ENCODE peak calls at places on chromosomes 12 and 14, in five cellular contexts. One of them, this sample, is unnamed.

GRCh38 chr12:48776956-48777355 is 11.9 kb downstream of the ADCY6 start:
- DNase-seq in GM13976: no peak
- DNase-seq in AG04450: no peak
- DNase-seq in epithelial cell of esophagus: no peak
- DNase-seq in astrocyte of the cerebellum: no peak
- DNase-seq in this sample: no peak

GRCh38 chr12:56517854-56518253 is 3.8 kb upstream of the RBMS2 start:
- DNase-seq in epithelial cell of esophagus: peak; percentile 82
- DNase-seq in AG04450: no peak
- DNase-seq in astrocyte of the cerebellum: no peak
- DNase-seq in GM13976: no peak
- DNase-seq in this sample: no peak

GRCh38 chr12:104137175-104137901 is 672 bp downstream of the NFYB start:
- DNase-seq in GM13976: peak; percentile 40
- DNase-seq in AG04450: peak; percentile 30
- DNase-seq in astrocyte of the cerebellum: peak; percentile 32
- DNase-seq in epithelial cell of esophagus: peak; percentile 49
- DNase-seq in this sample: peak; percentile 20

GRCh38 chr12:22700126-22700525 is 75.2 kb downstream of the ETNK1 start:
- DNase-seq in GM13976: no peak
- DNase-seq in astrocyte of the cerebellum: no peak
- DNase-seq in AG04450: no peak
- DNase-seq in epithelial cell of esophagus: no peak
- DNase-seq in this sample: no peak

GRCh38 chr12:5865397-5865796 is 79.7 kb downstream of the ANO2 start:
- DNase-seq in epithelial cell of esophagus: no peak
- DNase-seq in astrocyte of the cerebellum: no peak
- DNase-seq in GM13976: no peak
- DNase-seq in AG04450: no peak
- DNase-seq in this sample: no peak

GRCh38 chr12:56338643-56339422 is at the start of gene IL23A:
- DNase-seq in astrocyte of the cerebellum: peak; percentile 18
- DNase-seq in AG04450: no peak
- DNase-seq in epithelial cell of esophagus: peak; percentile 93
- DNase-seq in GM13976: peak; percentile 75
- DNase-seq in this sample: no peak

GRCh38 chr14:67199016-67199415 is 9.8 kb downstream of the GARIN2 start:
- DNase-seq in AG04450: no peak
- DNase-seq in GM13976: no peak
- DNase-seq in astrocyte of the cerebellum: no peak
- DNase-seq in epithelial cell of esophagus: no peak
- DNase-seq in this sample: no peak

GRCh38 chr12:1993341-1993740 is 10.9 kb downstream of the DCP1B start:
- DNase-seq in GM13976: no peak
- DNase-seq in AG04450: peak; percentile 88
- DNase-seq in epithelial cell of esophagus: peak; percentile 96
- DNase-seq in astrocyte of the cerebellum: peak; percentile 41
- DNase-seq in this sample: peak; percentile 81

GRCh38 chr12:77253321-77253720 is 188.0 kb upstream of the E2F7 start:
- DNase-seq in astrocyte of the cerebellum: no peak
- DNase-seq in GM13976: no peak
- DNase-seq in AG04450: no peak
- DNase-seq in epithelial cell of esophagus: no peak
- DNase-seq in this sample: no peak

GRCh38 chr14:64726585-64726890 is 22.3 kb downstream of the PLEKHG3 start:
- DNase-seq in epithelial cell of esophagus: peak; percentile 96
- DNase-seq in AG04450: no peak
- DNase-seq in astrocyte of the cerebellum: no peak
- DNase-seq in GM13976: no peak
- DNase-seq in this sample: no peak

GRCh38 chr12:66103011-66103913 is 27.3 kb downstream of the LLPH start:
- DNase-seq in astrocyte of the cerebellum: no peak
- DNase-seq in AG04450: no peak
- DNase-seq in epithelial cell of esophagus: peak; percentile 20
- DNase-seq in GM13976: no peak
- DNase-seq in this sample: no peak

GRCh38 chr12:80352476-80352875 is 91.6 kb upstream of the PTPRQ start:
- DNase-seq in astrocyte of the cerebellum: no peak
- DNase-seq in AG04450: no peak
- DNase-seq in GM13976: no peak
- DNase-seq in epithelial cell of esophagus: peak; percentile 45
- DNase-seq in this sample: no peak

GRCh38 chr12:131011165-131012079 is 57.7 kb downstream of the ADGRD1 start:
- DNase-seq in AG04450: no peak
- DNase-seq in GM13976: no peak
- DNase-seq in epithelial cell of esophagus: no peak
- DNase-seq in astrocyte of the cerebellum: no peak
- DNase-seq in this sample: peak; percentile 44

GRCh38 chr14:69610859-69611263 is 535 bp upstream of the SUSD6 start:
- DNase-seq in AG04450: no peak
- DNase-seq in GM13976: no peak
- DNase-seq in epithelial cell of esophagus: no peak
- DNase-seq in astrocyte of the cerebellum: no peak
- DNase-seq in this sample: no peak

GRCh38 chr14:100548939-100549338 is 38.3 kb downstream of the BEGAIN start:
- DNase-seq in AG04450: no peak
- DNase-seq in GM13976: no peak
- DNase-seq in epithelial cell of esophagus: no peak
- DNase-seq in astrocyte of the cerebellum: no peak
- DNase-seq in this sample: no peak

GRCh38 chr12:122730215-122731014 is at the start of gene HCAR1:
- DNase-seq in AG04450: no peak
- DNase-seq in GM13976: no peak
- DNase-seq in epithelial cell of esophagus: no peak
- DNase-seq in astrocyte of the cerebellum: no peak
- DNase-seq in this sample: no peak

GRCh38 chr12:132872975-132873421 is 14.4 kb downstream of the CHFR start:
- DNase-seq in epithelial cell of esophagus: no peak
- DNase-seq in astrocyte of the cerebellum: no peak
- DNase-seq in AG04450: no peak
- DNase-seq in GM13976: no peak
- DNase-seq in this sample: no peak

GRCh38 chr12:4809013-4809448 is 88.8 kb downstream of the GALNT8 start:
- DNase-seq in GM13976: peak; percentile 61
- DNase-seq in epithelial cell of esophagus: no peak
- DNase-seq in AG04450: no peak
- DNase-seq in astrocyte of the cerebellum: peak; percentile 5
- DNase-seq in this sample: no peak

GRCh38 chr14:54908230-54908629 is 5.6 kb upstream of the GCH1 start:
- DNase-seq in astrocyte of the cerebellum: no peak
- DNase-seq in AG04450: no peak
- DNase-seq in epithelial cell of esophagus: no peak
- DNase-seq in GM13976: no peak
- DNase-seq in this sample: no peak

GRCh38 chr12:60415361-60415760 is 819.5 kb downstream of the SLC16A7 start:
- DNase-seq in astrocyte of the cerebellum: no peak
- DNase-seq in AG04450: no peak
- DNase-seq in epithelial cell of esophagus: no peak
- DNase-seq in GM13976: no peak
- DNase-seq in this sample: no peak

GRCh38 chr14:100604126-100604501 is 16.9 kb upstream of the BEGAIN start:
- DNase-seq in AG04450: no peak
- DNase-seq in astrocyte of the cerebellum: no peak
- DNase-seq in GM13976: peak; percentile 27
- DNase-seq in epithelial cell of esophagus: no peak
- DNase-seq in this sample: no peak

GRCh38 chr14:24840204-24840893 is 206.4 kb upstream of the GZMB start:
- DNase-seq in epithelial cell of esophagus: no peak
- DNase-seq in GM13976: no peak
- DNase-seq in AG04450: no peak
- DNase-seq in astrocyte of the cerebellum: no peak
- DNase-seq in this sample: no peak

GRCh38 chr12:114026805-114027204 is 60.7 kb upstream of the RBM19 start:
- DNase-seq in epithelial cell of esophagus: no peak
- DNase-seq in AG04450: no peak
- DNase-seq in astrocyte of the cerebellum: no peak
- DNase-seq in GM13976: no peak
- DNase-seq in this sample: no peak

GRCh38 chr12:49131051-49131972 is at the start of gene TUBA1B:
- DNase-seq in GM13976: peak; percentile 97
- DNase-seq in astrocyte of the cerebellum: peak; percentile 53
- DNase-seq in AG04450: peak; percentile 63
- DNase-seq in epithelial cell of esophagus: peak; percentile 89
- DNase-seq in this sample: peak; percentile 75

GRCh38 chr12:84937383-84937782 is 24.8 kb upstream of the SLC6A15 start:
- DNase-seq in AG04450: no peak
- DNase-seq in GM13976: no peak
- DNase-seq in astrocyte of the cerebellum: no peak
- DNase-seq in epithelial cell of esophagus: no peak
- DNase-seq in this sample: no peak

GRCh38 chr12:44526655-44527199 is 349.4 kb downstream of the NELL2 start:
- DNase-seq in AG04450: no peak
- DNase-seq in GM13976: no peak
- DNase-seq in epithelial cell of esophagus: no peak
- DNase-seq in astrocyte of the cerebellum: no peak
- DNase-seq in this sample: no peak

DNA sequence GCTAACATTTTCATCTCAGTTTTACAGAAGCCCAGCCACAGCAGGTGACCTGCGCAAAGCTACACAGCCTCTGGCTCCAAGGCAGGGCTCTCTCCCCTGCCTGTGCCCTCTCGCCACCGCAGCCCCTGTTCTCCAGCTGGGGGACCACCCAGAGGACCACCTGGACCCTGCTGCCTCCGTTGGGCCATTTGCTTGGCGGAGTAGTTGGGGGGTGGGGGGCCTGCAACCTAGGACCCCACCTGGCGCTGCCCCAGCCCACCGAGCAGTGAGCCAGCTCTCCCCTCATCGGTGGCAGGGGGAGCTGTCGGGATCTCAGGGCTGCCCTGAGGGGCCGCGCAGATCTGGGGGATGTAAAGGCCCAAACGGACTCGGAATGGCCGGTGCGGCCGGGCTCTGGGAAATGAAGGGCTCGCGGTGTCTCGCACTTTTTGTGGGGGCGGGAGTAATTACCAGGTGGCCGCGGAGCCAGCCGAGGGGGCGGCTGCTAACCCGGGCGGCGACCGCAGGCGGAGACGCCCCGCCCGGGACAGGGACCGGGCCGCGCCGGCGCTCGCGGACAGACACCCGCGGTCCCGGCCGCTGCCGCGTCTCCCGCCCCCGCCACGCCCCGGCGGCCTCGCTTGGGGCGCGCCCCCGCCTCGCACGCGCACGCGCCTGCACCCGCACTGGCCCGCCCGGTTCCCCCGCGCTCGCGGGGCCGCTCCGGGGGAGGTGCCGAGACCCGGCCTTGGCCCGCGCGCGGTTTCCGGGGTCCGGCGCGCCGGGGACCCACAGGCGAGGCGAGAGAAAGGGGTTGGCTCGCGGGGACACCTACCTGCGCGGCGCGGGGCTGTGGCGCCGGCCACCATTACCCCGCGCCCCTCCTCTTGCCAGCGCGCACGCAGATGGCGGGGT is 8.6 kb upstream of the GPR68 start:
- DNase-seq in AG04450: no peak
- DNase-seq in epithelial cell of esophagus: no peak
- DNase-seq in astrocyte of the cerebellum: no peak
- DNase-seq in GM13976: peak; percentile 80
- DNase-seq in this sample: no peak
- TF ChIP-seq CTCF in AG04450: peak; percentile 26
- TF ChIP-seq CTCF in epithelial cell of esophagus: no peak
- TF ChIP-seq CTCF in astrocyte of the cerebellum: peak; percentile 27
- TF ChIP-seq CTCF in GM13976: no peak
- TF ChIP-seq CTCF in this sample: no peak

DNA sequence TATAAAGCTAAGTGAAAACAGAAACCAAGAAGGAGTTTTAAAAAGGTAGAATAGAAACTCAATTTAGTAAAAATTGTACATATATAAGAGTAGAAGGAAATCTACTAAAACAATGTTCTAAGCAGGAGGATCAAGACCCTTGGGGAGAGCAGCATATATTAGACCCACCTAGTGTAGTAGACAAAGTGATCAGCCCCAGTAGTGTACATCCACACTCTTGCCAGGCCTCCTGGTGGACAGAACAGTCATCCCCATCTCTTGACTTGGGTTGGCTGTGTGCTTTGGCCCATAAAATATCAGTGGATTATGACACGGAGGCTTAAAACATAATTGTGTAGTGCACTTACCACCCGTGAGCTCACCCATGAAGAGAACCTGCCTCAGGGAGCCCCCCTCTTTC is 10.9 kb upstream of the OTUB2 start:
- DNase-seq in AG04450: no peak
- DNase-seq in epithelial cell of esophagus: no peak
- DNase-seq in GM13976: no peak
- DNase-seq in astrocyte of the cerebellum: no peak
- DNase-seq in this sample: no peak
- TF ChIP-seq CTCF in AG04450: peak; percentile 29
- TF ChIP-seq CTCF in epithelial cell of esophagus: no peak
- TF ChIP-seq CTCF in GM13976: no peak
- TF ChIP-seq CTCF in astrocyte of the cerebellum: peak; percentile 13
- TF ChIP-seq CTCF in this sample: no peak

DNA sequence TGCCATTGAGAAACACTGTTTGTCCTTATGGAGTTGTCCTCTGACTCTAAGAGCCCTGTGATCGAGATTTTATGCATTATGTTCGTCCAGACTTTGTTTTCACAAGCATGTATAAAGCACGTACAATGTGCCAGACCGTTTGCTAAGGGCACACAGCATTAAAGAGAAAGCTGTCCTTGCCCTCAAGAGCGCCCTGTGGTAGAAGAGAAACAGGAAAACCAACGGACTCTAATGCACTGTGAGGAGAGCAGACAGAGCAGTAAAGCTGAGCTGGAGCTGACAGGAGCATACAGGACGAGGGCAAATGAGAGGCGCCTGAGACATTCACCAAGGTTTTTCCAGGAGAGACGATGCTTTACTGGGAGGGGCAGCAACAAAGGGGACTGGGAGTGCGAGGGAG is 66.2 kb upstream of the OVCH1 start:
- DNase-seq in astrocyte of the cerebellum: no peak
- DNase-seq in GM13976: no peak
- DNase-seq in AG04450: no peak
- DNase-seq in epithelial cell of esophagus: no peak
- DNase-seq in this sample: no peak
- TF ChIP-seq CTCF in astrocyte of the cerebellum: no peak
- TF ChIP-seq CTCF in GM13976: no peak
- TF ChIP-seq CTCF in AG04450: no peak
- TF ChIP-seq CTCF in epithelial cell of esophagus: no peak
- TF ChIP-seq CTCF in this sample: no peak

DNA sequence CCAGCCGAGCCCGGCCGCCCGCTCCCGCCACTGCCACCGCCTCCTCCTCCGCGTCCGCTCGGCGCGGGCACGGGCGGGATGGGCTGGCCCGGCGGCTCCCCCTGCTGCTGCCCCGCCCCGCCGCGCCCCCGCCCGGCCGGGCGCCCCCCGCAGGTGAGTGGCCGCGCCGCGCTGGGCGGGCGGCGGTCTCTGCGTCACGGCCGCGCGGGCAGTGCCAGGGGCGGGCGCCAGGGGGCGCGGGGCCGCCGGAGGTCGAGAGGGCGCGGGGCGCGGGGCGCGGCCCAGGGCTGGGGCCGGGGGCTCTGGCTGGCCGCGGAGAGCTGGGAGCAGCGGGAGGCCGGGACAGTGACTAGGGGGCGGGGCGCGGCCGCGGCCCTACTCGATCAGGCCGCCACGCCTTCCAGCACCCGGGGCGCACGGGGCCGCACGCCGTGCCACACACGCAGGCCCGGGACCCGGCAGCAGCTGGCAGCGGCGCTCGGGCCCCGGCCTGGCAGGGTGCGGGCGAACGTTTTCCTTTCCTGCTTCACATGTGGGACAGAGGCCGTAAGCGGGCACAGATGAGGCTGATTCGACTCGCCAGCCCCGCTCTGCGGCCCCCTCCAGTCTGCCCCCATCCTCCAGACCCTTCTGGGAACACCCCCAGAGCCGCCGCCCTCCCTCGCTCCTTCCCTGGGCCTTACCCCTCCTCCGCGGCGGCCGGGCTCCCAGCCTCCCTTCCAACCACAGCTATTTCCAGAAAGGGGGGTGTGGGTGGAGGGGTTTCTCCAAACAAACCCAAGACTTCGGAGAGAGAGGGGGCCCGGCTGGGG is 2.4 kb upstream of the TNS2 start:
- DNase-seq in epithelial cell of esophagus: peak; percentile 51
- DNase-seq in astrocyte of the cerebellum: peak; percentile 54
- DNase-seq in GM13976: peak; percentile 90
- DNase-seq in AG04450: no peak
- DNase-seq in this sample: no peak
- TF ChIP-seq CTCF in epithelial cell of esophagus: no peak
- TF ChIP-seq CTCF in astrocyte of the cerebellum: no peak
- TF ChIP-seq CTCF in GM13976: peak; percentile 75
- TF ChIP-seq CTCF in AG04450: no peak
- TF ChIP-seq CTCF in this sample: no peak